ENCODE peak calls at places on chromosomes 6 and 20, in four cellular contexts. S is GM03348, R is K562, M is HS-5. V is an unnamed sample.

GRCh38 chr6:42428326-42429041 is 23.2 kb downstream of the TRERF1 start:
- DNase-seq in M (no peak), S (peak; percentile 84), R (no peak), V (peak; percentile 60)

GRCh38 chr6:107280791-107281190 is 165.5 kb upstream of the BEND3 start:
- DNase-seq in S (no peak), R (peak; percentile 57), M (no peak), V (no peak)

GRCh38 chr6:53658992-53659391 is 6.6 kb downstream of the KLHL31 start:
- DNase-seq in M (no peak), S (no peak), R (no peak), V (no peak)

GRCh38 chr6:27684264-27685211 is 211.6 kb upstream of the ZNF184 start:
- DNase-seq in S (peak; percentile 43), R (peak; percentile 88), M (peak; percentile 86), V (no peak)

GRCh38 chr20:17734374-17734773 is 34.6 kb downstream of the BANF2 start:
- DNase-seq in S (no peak), R (no peak), M (no peak), V (no peak)

GRCh38 chr6:3026811-3027626 is 27.3 kb downstream of the NQO2 start:
- DNase-seq in S (peak; percentile 22), R (peak; percentile 80), M (no peak), V (peak; percentile 39)

GRCh38 chr6:146741609-146742008 is 142.8 kb downstream of the ADGB start:
- DNase-seq in R (no peak), M (peak; percentile 36), S (no peak), V (no peak)

GRCh38 chr6:100269189-100269588 is 195.5 kb downstream of the SIM1 start:
- DNase-seq in M (peak; percentile 53), S (peak; percentile 62), R (no peak), V (no peak)

GRCh38 chr20:47778398-47779354 is 6.6 kb downstream of the SULF2 start:
- DNase-seq in R (no peak), S (peak; percentile 60), M (no peak), V (no peak)

GRCh38 chr6:15062311-15063252 is 183.3 kb upstream of the JARID2 start:
- DNase-seq in R (peak; percentile 85), S (peak; percentile 77), M (peak; percentile 90), V (no peak)

GRCh38 chr20:33852971-33853813 is 42.0 kb downstream of the CHMP4B start:
- DNase-seq in S (no peak), R (no peak), M (no peak), V (no peak)

GRCh38 chr20:38473353-38473795 is 731 bp downstream of the RALGAPB start:
- DNase-seq in S (no peak), R (no peak), M (no peak), V (no peak)

GRCh38 chr20:34022154-34022842 is 28.6 kb downstream of the RALY start:
- DNase-seq in S (peak; percentile 20), M (no peak), R (peak; percentile 60), V (no peak)

GRCh38 chr6:145813285-145814034 is 1.1 kb downstream of the FBXO30 start:
- DNase-seq in S (peak; percentile 38), M (peak; percentile 57), R (peak; percentile 49), V (no peak)

GRCh38 chr6:165844232-165844631 is 181.2 kb upstream of the PDE10A start:
- DNase-seq in S (no peak), M (no peak), R (no peak), V (no peak)

GRCh38 chr20:17023811-17024210 is 203.0 kb upstream of the PCSK2 start:
- DNase-seq in M (no peak), R (no peak), S (no peak), V (no peak)

GRCh38 chr6:67888886-67889681 is 746.0 kb upstream of the ADGRB3 start:
- DNase-seq in R (peak; percentile 85), S (no peak), M (no peak), V (no peak)